ENCODE peak calls at places on chromosome 12, in eight cellular contexts. E, F, J, Y, U, D, N and Z are unnamed samples.
A peak's percentile ranks its signal among the peaks of the same experiment; 100 is the strongest.

GRCh38 chr12:110266980-110267620 is 13.9 kb upstream of the ATP2A2 start:
- DNase-seq in Y (no peak), N (peak; percentile 53), D (no peak), F (no peak), E (peak; percentile 75), J (no peak), U (no peak), Z (no peak)

GRCh38 chr12:116601933-116602809 is 43.0 kb downstream of the MAP1LC3B2 start:
- DNase-seq in N (no peak), J (no peak), D (no peak), U (no peak), Y (no peak), E (no peak), F (no peak), Z (no peak)

GRCh38 chr12:2514038-2514340 is 280.8 kb upstream of the FKBP4 start:
- DNase-seq in Y (no peak), U (no peak), D (no peak), E (no peak), J (no peak), N (no peak), F (no peak), Z (no peak)

GRCh38 chr12:57009949-57010626 is 3.7 kb upstream of the ZBTB39 start:
- DNase-seq in N (no peak), J (no peak), E (no peak), F (no peak), D (no peak), Y (no peak), U (peak; percentile 36), Z (no peak)

GRCh38 chr12:96889273-96889933 is 17.7 kb upstream of the NEDD1 start:
- DNase-seq in J (peak; percentile 61), N (no peak), D (no peak), Y (no peak), E (peak; percentile 91), U (no peak), F (no peak), Z (no peak)

GRCh38 chr12:2834581-2835491 is at the start of gene NRIP2:
- DNase-seq in N (peak; percentile 90), F (no peak), E (peak; percentile 29), D (no peak), J (no peak), Y (no peak), U (peak; percentile 63), Z (no peak)

GRCh38 chr12:121773011-121773777 is 20.3 kb downstream of the RHOF start:
- DNase-seq in F (peak; percentile 79), E (peak; percentile 40), J (peak; percentile 47), U (peak; percentile 88), D (peak; percentile 84), N (peak; percentile 91), Y (peak; percentile 64), Z (peak; percentile 60)

GRCh38 chr12:74896186-74896585 is 313.5 kb downstream of the KCNC2 start:
- DNase-seq in U (no peak), N (no peak), J (no peak), F (no peak), D (no peak), E (no peak), Y (no peak), Z (no peak)

GRCh38 chr12:50637870-50638481 is 125.9 kb upstream of the ATF1 start:
- DNase-seq in N (peak; percentile 45), J (no peak), U (peak; percentile 74), F (no peak), Y (no peak), D (no peak), E (peak; percentile 74), Z (no peak)

GRCh38 chr12:112013601-112014402 is 576 bp downstream of the ERP29 start:
- DNase-seq in J (no peak), Y (peak; percentile 74), F (peak; percentile 73), N (peak; percentile 58), E (peak; percentile 82), D (peak; percentile 78), U (peak; percentile 93), Z (peak; percentile 42)

GRCh38 chr12:120139958-120140357 is 23.4 kb upstream of the RAB35 start:
- DNase-seq in U (no peak), Y (no peak), E (no peak), F (no peak), N (no peak), D (no peak), J (no peak), Z (no peak)

GRCh38 chr12:51323317-51323960 is 535 bp downstream of the BIN2 start:
- DNase-seq in J (no peak), N (no peak), D (peak; percentile 53), E (no peak), Y (no peak), U (no peak), F (no peak), Z (no peak)

GRCh38 chr12:58503731-58504520 is 416.4 kb downstream of the LRIG3 start:
- DNase-seq in N (no peak), E (no peak), Y (no peak), U (no peak), D (no peak), F (no peak), J (no peak), Z (no peak)

GRCh38 chr12:126668961-126669360 is 1598.0 kb upstream of the TMEM132C start:
- DNase-seq in J (no peak), N (no peak), F (no peak), Y (no peak), D (no peak), U (no peak), E (no peak), Z (no peak)

GRCh38 chr12:47413806-47414205 is 292.0 kb downstream of the RPAP3 start:
- DNase-seq in F (no peak), Y (no peak), E (no peak), J (no peak), U (no peak), D (no peak), N (no peak), Z (no peak)

GRCh38 chr12:13049816-13050215 is 5.6 kb downstream of the FAM234B start:
- DNase-seq in N (no peak), E (peak; percentile 66), U (peak; percentile 28), F (no peak), J (no peak), Y (no peak), D (no peak), Z (no peak)

GRCh38 chr12:49094966-49095365 is 365 bp upstream of the DHH start:
- DNase-seq in J (no peak), F (no peak), U (no peak), N (no peak), Y (no peak), D (no peak), E (no peak), Z (no peak)

GRCh38 chr12:49094104-49094948 is at the start of gene DHH:
- DNase-seq in Y (no peak), N (peak; percentile 72), J (no peak), D (no peak), E (peak; percentile 40), F (no peak), U (peak; percentile 77), Z (no peak)

GRCh38 chr12:49092816-49093406 is 1.7 kb downstream of the DHH start:
- DNase-seq in E (peak; percentile 15), Y (no peak), J (no peak), F (no peak), U (no peak), N (no peak), D (no peak), Z (no peak)

GRCh38 chr12:49092086-49092815 is 2.4 kb downstream of the DHH start:
- DNase-seq in J (no peak), D (no peak), Y (no peak), F (no peak), E (peak; percentile 62), N (peak; percentile 77), U (peak; percentile 90), Z (no peak)

DNA sequence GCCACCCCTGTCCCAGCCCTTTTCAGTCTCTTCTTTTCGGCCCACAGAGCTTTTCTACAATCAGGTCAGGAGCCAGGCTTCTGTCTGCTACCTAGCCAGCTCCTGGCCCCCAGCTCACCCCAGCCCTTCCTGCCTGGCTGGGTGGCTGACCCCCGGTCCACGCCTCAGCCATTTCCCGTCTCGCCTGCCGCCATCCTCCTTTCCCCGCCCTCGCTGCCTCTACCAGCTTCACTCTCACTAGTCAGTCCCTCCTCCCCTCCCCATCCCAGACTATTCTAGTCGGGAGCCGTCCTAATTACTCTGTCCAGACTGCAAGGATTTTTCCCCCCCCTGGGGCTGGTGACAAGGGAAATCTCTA is 876 bp downstream of the DHH start:
- DNase-seq in Y (no peak), N (peak; percentile 58), F (no peak), J (no peak), E (peak; percentile 49), D (no peak), U (peak; percentile 38), Z (no peak)
- TF ChIP-seq POLR2AphosphoS5 in Y (no peak), N (no peak), F (no peak), J (no peak), E (no peak), D (no peak), U (no peak), Z (no peak)

DNA sequence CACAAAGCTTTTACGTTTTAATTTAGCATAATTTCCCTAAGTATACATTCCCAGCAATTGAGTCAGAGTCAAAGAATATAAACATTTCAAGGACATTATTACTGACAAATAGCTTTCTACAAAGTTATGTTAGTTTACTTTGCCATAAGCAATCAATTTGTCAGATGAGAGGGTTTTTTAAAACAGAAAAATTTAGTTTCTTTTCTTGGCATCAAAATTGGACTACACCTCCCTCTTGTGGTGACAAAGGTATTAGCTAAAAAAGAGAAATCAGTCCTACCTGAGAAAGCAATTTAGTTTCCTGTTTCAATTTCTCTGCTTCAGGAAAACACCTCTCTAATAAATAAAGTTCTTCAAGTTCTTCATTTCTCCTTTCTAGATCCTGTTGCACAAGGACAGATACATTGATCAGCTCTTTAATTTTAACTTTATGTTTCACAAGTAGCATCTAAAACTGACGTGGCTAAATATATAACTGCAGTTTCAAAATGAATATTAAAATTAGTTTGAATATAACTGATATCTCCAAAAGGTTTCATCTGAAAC is 39.9 kb downstream of the DNAI7 start:
- DNase-seq in E (peak; percentile 43), F (no peak), J (peak; percentile 33), N (peak; percentile 35), D (no peak), Y (peak; percentile 13), U (peak; percentile 58), Z (no peak)
- TF ChIP-seq CTCF in E (peak; percentile 40), F (no peak), J (peak; percentile 88), N (peak; percentile 82), D (no peak), Y (peak; percentile 37), U (peak; percentile 79), Z (no peak)

DNA sequence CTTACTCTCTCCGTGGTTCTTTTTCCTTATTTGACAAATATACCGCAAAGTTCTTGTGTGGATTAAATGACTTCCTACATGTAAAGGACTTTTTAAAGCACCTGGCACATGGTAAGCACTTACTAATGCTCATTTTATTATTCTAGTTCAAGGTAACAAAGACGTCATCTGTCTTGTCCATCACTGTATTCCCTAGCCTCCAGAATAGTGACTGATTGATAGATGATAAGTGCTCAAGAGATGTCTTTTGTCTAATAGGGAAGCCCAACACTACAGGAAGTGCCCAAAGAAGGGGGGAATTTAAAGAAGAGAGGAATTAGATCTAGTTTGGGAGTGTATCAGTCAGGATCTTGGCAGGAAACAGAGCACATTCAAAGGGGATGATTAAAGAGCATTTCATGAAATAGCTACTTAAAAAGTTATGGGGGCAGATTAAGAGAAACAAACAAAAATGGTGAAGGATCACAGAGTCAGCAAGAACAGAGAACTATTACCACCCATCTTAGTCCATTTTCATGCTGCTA is 151.9 kb downstream of the GXYLT1 start:
- DNase-seq in N (no peak), E (no peak), F (no peak), Y (no peak), J (no peak), U (no peak), D (no peak), Z (no peak)
- TF ChIP-seq POLR2AphosphoS5 in N (no peak), E (no peak), F (no peak), Y (no peak), J (no peak), U (no peak), D (no peak), Z (no peak)

GRCh38 chr12:114025935-114026334 is 59.8 kb upstream of the RBM19 start:
- DNase-seq in N (no peak), J (no peak), D (no peak), Y (no peak), F (no peak), E (no peak), U (no peak), Z (no peak)
- TF ChIP-seq CTCF in N (no peak), J (no peak), D (no peak), Y (no peak), F (no peak), E (no peak), U (no peak), Z (no peak)